ENCODE peak calls at places on chromosomes 4 and X, in eight cellular contexts. W is stimulated activated CD8-positive, alpha-beta memory T cell treated with anti-CD3 and anti-CD28 coated beads, Interleukin-15, amount 100 ng/mL, for 24 hours; Q is activated T-cell treated with anti-CD3 and anti-CD28 coated beads, Interleukin-2, amount 50 U/mL, for 48 hours; U is T-helper 22 cell; O is M059J; M is activated naive CD4-positive, alpha-beta T cell treated with anti-CD3 and anti-CD28 coated beads, Interleukin-2, amount 50 U/mL, for 72 hours; X is ovary; F is stimulated activated CD4-positive, alpha-beta T cell treated with anti-CD3 and anti-CD28 coated beads, Interleukin-12 subunit alpha, Interleukin-12 subunit beta, amount 100 ng/mL, for 4 hours. Y is an unnamed sample.

GRCh38 chr4:118968813-118969212 is 80.2 kb downstream of the SYNPO2 start:
- DNase-seq in W (no peak), O (no peak), X (no peak), Q (no peak), F (no peak), U (no peak), M (no peak), Y (no peak)

GRCh38 chrX:127879585-127879984 is 172.6 kb downstream of the ACTRT1 start:
- DNase-seq in U (no peak), F (no peak), Q (no peak), M (no peak), X (no peak), O (no peak), W (no peak), Y (no peak)

GRCh38 chrX:39899876-39900787 is 197.6 kb downstream of the BCOR start:
- DNase-seq in O (peak; percentile 32), M (no peak), U (no peak), X (peak; percentile 21), W (no peak), Q (no peak), F (no peak), Y (no peak)

GRCh38 chr4:156832886-156833285 is 138.7 kb downstream of the PDGFC start:
- DNase-seq in W (no peak), X (no peak), Q (no peak), U (no peak), F (no peak), O (no peak), M (no peak), Y (no peak)

GRCh38 chr4:4720671-4721070 is 138.8 kb upstream of the MSX1 start:
- DNase-seq in F (no peak), M (no peak), U (no peak), O (no peak), W (no peak), X (no peak), Q (no peak), Y (no peak)

GRCh38 chrX:41837270-41837944 is 85.9 kb downstream of the CASK start:
- DNase-seq in W (no peak), U (no peak), Q (no peak), O (no peak), X (no peak), F (no peak), M (no peak), Y (no peak)

GRCh38 chrX:40189018-40189417 is 91.3 kb upstream of the BCOR start:
- DNase-seq in U (no peak), W (no peak), Q (no peak), X (no peak), F (no peak), M (no peak), O (peak; percentile 85), Y (no peak)

GRCh38 chr4:571838-572572 is 4.1 kb downstream of the TMEM271 start:
- DNase-seq in M (no peak), W (no peak), F (no peak), X (no peak), U (no peak), O (no peak), Q (no peak), Y (no peak)

GRCh38 chrX:19616016-19616415 is 100.7 kb upstream of the MAP3K15 start:
- DNase-seq in O (no peak), Q (no peak), W (no peak), U (no peak), F (no peak), M (no peak), X (no peak), Y (no peak)

GRCh38 chr4:184400891-184401290 is 73.5 kb downstream of the IRF2 start:
- DNase-seq in Q (no peak), F (no peak), U (no peak), M (no peak), X (no peak), O (no peak), W (no peak), Y (no peak)

GRCh38 chr4:27308379-27308778 is 447.7 kb downstream of the STIM2 start:
- DNase-seq in U (no peak), Q (no peak), F (no peak), X (no peak), W (no peak), O (no peak), M (no peak), Y (no peak)

GRCh38 chrX:145817666-145818521 is at the start of gene SLITRK2:
- DNase-seq in O (no peak), M (no peak), U (no peak), F (no peak), X (no peak), Q (no peak), W (no peak), Y (no peak)

GRCh38 chr4:3233391-3234071 is 15.4 kb upstream of the MSANTD1 start:
- DNase-seq in O (no peak), M (no peak), W (no peak), X (no peak), U (no peak), Q (no peak), F (no peak), Y (no peak)

GRCh38 chrX:150694738-150695410 is 1.7 kb downstream of the MTMR1 start:
- DNase-seq in U (no peak), O (no peak), M (peak; percentile 62), X (no peak), Q (peak; percentile 63), W (no peak), F (no peak), Y (no peak)

GRCh38 chr4:182929296-182929695 is 12.1 kb upstream of the DCTD start:
- DNase-seq in X (no peak), W (no peak), Q (no peak), F (no peak), M (no peak), O (peak; percentile 85), U (no peak), Y (no peak)

GRCh38 chrX:121571333-121571732 is 523.9 kb downstream of the GLUD2 start:
- DNase-seq in M (no peak), O (no peak), W (no peak), U (no peak), F (no peak), X (no peak), Q (no peak), Y (no peak)

GRCh38 chrX:7706032-7706431 is 136.9 kb upstream of the VCX start:
- DNase-seq in F (no peak), U (no peak), Q (no peak), X (no peak), O (no peak), W (no peak), M (no peak), Y (no peak)

GRCh38 chr4:73103799-73104503 is 34.4 kb upstream of the COX18 start:
- DNase-seq in X (no peak), Q (no peak), O (peak; percentile 4), U (no peak), M (no peak), W (no peak), F (no peak), Y (no peak)

GRCh38 chrX:52363247-52363883 is 5.5 kb upstream of the XAGE2 start:
- DNase-seq in W (no peak), U (no peak), F (no peak), O (no peak), M (no peak), Q (no peak), X (no peak), Y (no peak)

GRCh38 chr4:6633091-6633906 is 7.2 kb upstream of the MRFAP1 start:
- DNase-seq in M (no peak), W (no peak), X (no peak), O (no peak), U (no peak), F (no peak), Q (no peak), Y (no peak)